ENCODE peak calls at places on chromosomes 7 and 10, in eight cellular contexts. O, H, G, P, Z, Y, J and A are unnamed samples.

GRCh38 chr7:137935849-137936508 is 65.9 kb downstream of the CREB3L2 start:
- DNase-seq in O (no peak), H (no peak), G (no peak), P (no peak), Z (no peak), Y (peak; percentile 70), J (peak; percentile 58), A (peak; percentile 33)

GRCh38 chr10:69574571-69574978 is 1.4 kb upstream of the NEUROG3 start:
- DNase-seq in O (no peak), H (no peak), G (no peak), P (no peak), Z (no peak), Y (no peak), J (no peak), A (no peak)

GRCh38 chr10:3104251-3104918 is 37.0 kb downstream of the PFKP start:
- DNase-seq in O (no peak), H (no peak), G (no peak), P (peak; percentile 84), Z (no peak), Y (no peak), J (no peak), A (no peak)

GRCh38 chr7:156892086-156892800 is 740 bp downstream of the LMBR1 start:
- DNase-seq in O (peak; percentile 67), H (no peak), G (peak; percentile 56), P (peak; percentile 76), Z (peak; percentile 49), Y (peak; percentile 75), J (peak; percentile 56), A (no peak)

GRCh38 chr10:71217266-71218045 is 5.1 kb downstream of the UNC5B start:
- DNase-seq in O (peak; percentile 76), H (peak; percentile 43), G (peak; percentile 52), P (peak; percentile 69), Z (no peak), Y (peak; percentile 90), J (no peak), A (no peak)

GRCh38 chr10:90968448-90969086 is 47.7 kb upstream of the ANKRD1 start:
- DNase-seq in O (no peak), H (no peak), G (no peak), P (no peak), Z (no peak), Y (no peak), J (no peak), A (no peak)

GRCh38 chr7:36658603-36659516 is 65.4 kb downstream of the AOAH start:
- DNase-seq in O (no peak), H (no peak), G (no peak), P (no peak), Z (no peak), Y (peak; percentile 88), J (no peak), A (no peak)

GRCh38 chr10:3624367-3624766 is 160.6 kb downstream of the KLF6 start:
- DNase-seq in O (no peak), H (no peak), G (no peak), P (peak; percentile 77), Z (no peak), Y (peak; percentile 37), J (no peak), A (no peak)

GRCh38 chr7:1707756-1708611 is 37.9 kb downstream of the ELFN1 start:
- DNase-seq in O (no peak), H (no peak), G (no peak), P (peak; percentile 49), Z (no peak), Y (no peak), J (no peak), A (no peak)

GRCh38 chr7:92360387-92360786 is 86.9 kb upstream of the GATAD1 start:
- DNase-seq in O (no peak), H (no peak), G (no peak), P (no peak), Z (no peak), Y (no peak), J (no peak), A (no peak)

GRCh38 chr7:141355057-141355456 is 196.2 kb upstream of the AGK start:
- DNase-seq in O (no peak), H (no peak), G (no peak), P (no peak), Z (no peak), Y (no peak), J (no peak), A (no peak)

GRCh38 chr7:159031135-159031701 is 113.4 kb downstream of the VIPR2 start:
- DNase-seq in O (no peak), H (no peak), G (peak; percentile 51), P (peak; percentile 96), Z (no peak), Y (peak; percentile 26), J (no peak), A (no peak)

GRCh38 chr7:767941-768729 is 41.1 kb upstream of the PRKAR1B start:
- DNase-seq in O (no peak), H (peak; percentile 57), G (peak; percentile 90), P (no peak), Z (no peak), Y (no peak), J (no peak), A (no peak)

GRCh38 chr10:5282137-5282536 is 82.6 kb upstream of the UCN3 start:
- DNase-seq in O (no peak), H (no peak), G (no peak), P (no peak), Z (no peak), Y (peak; percentile 49), J (no peak), A (no peak)

DNA sequence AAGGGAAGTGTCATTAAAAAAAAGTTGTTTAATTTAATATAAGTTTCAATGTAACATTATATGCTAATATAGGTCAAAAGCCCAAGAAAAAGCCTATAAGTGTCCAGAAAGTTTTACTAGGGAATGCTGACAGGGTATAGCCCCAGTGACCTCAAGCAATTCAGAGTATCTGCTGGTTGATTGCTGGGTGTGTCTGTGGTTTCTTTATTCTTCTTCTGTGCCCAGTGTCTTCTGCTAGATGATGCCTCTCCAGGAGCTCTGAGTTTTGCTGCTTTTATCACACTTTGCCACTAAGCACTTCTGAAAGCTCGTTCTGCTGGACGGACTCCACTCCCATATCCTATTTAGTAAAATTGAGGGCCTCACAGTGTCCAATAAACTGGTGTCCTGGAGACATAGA is 212.2 kb upstream of the NRG3 start:
- DNase-seq in O (no peak), H (no peak), G (no peak), P (no peak), Z (no peak), Y (no peak), J (no peak), A (no peak)
- H3K27ac ChIP-seq in O (no peak overlapping the region), H (no peak overlapping the region), G (no peak overlapping the region), P (no peak overlapping the region), Z (no peak overlapping the region), Y (no peak overlapping the region), J (no peak overlapping the region), A (no peak overlapping the region)

DNA sequence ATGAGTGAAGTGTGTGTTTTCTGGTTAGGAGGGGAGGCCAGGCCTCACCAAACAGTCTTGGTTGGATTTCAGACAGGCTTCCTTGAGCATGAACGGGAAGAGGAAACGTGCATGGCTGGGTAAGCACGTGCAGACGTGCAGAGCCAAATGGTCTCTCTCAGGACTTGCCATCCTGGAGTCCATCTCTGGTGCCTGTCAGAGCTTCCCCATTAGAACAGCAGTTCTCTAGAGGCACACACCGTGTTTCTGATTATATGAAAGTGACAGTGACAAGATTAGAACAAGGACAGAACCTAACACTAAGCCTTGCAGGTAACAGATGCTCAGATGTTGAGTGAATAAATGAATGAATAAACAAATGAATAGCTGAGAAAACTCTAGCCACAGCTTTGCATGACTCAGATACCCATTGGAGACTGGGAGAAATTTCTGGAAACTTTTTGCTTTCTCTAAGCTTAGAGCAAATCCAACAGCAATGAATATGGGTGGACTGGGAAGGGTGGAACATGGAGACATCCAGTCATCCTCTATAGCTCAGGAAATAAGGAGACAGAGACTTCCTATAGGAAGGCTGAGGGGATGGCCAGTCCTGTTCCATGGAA is 11.8 kb upstream of the CALD1 start:
- DNase-seq in O (no peak), H (no peak), G (no peak), P (no peak), Z (no peak), Y (no peak), J (peak; percentile 57), A (no peak)
- H3K27ac ChIP-seq in O (no peak overlapping the region), H (peak overlapping the region; percentile 16), G (no peak overlapping the region), P (peak overlapping the region; percentile 77), Z (no peak overlapping the region), Y (no peak overlapping the region), J (peak overlapping the region; percentile 18), A (no peak overlapping the region)

GRCh38 chr10:119919271-119919670 is 26.7 kb downstream of the SEC23IP start:
- DNase-seq in O (no peak), H (no peak), G (no peak), P (no peak), Z (no peak), Y (no peak), J (no peak), A (no peak)

GRCh38 chr10:119917777-119918176 is 25.2 kb downstream of the SEC23IP start:
- DNase-seq in O (no peak), H (no peak), G (no peak), P (no peak), Z (no peak), Y (no peak), J (no peak), A (no peak)

DNA sequence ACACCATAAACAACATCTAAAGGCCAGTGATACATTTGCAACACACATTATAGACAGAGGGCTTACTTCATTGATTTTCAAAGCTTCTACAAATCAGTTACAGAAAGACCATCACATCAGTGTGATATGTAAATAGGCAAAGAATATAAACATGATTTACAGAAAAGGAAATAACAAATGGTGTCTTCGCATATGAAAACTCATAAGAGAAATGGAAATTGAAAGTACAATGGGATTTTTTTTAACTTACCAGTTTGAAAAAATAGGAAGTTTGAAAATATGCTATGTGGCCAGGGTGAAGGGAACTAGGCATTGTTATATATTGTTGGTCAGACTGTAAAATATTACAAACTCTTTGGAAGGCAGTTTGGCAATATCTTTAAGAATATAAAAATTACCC is 27.3 kb downstream of the SEC23IP start:
- DNase-seq in O (no peak), H (no peak), G (no peak), P (no peak), Z (no peak), Y (no peak), J (no peak), A (no peak)
- H3K27ac ChIP-seq in O (no peak overlapping the region), H (no peak overlapping the region), G (no peak overlapping the region), P (no peak overlapping the region), Z (no peak overlapping the region), Y (no peak overlapping the region), J (no peak overlapping the region), A (no peak overlapping the region)

GRCh38 chr10:118290471-118290995 is 51.6 kb downstream of the FAM204A start:
- DNase-seq in O (no peak), H (no peak), G (no peak), P (no peak), Z (no peak), Y (peak; percentile 35), J (no peak), A (no peak)

GRCh38 chr10:118286051-118286838 is 55.9 kb downstream of the FAM204A start:
- DNase-seq in O (no peak), H (no peak), G (no peak), P (no peak), Z (no peak), Y (peak; percentile 37), J (no peak), A (no peak)

GRCh38 chr10:118287076-118287806 is 54.9 kb downstream of the FAM204A start:
- DNase-seq in O (no peak), H (no peak), G (no peak), P (no peak), Z (no peak), Y (no peak), J (no peak), A (no peak)

DNA sequence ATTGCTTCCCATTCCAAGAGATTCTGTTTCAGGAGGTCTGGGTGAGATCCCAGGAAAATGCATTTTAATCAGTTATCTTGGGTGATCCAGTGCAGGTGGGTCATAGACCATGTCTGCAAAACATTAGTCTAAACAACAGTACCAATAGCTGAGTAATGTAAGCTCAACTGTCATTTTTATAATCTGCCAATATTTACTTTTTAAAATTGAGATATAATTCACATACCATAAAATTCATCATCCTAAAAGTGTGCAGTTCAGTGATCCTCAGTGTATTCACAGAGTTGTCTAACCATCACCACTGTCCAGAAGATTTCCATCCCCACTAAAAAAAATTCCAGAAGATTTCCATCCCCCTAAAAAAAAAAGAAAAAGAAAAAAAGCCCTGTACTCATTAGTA is 51.0 kb downstream of the FAM204A start:
- DNase-seq in O (no peak), H (no peak), G (no peak), P (no peak), Z (no peak), Y (no peak), J (no peak), A (no peak)
- H3K27ac ChIP-seq in O (no peak overlapping the region), H (no peak overlapping the region), G (no peak overlapping the region), P (no peak overlapping the region), Z (no peak overlapping the region), Y (no peak overlapping the region), J (no peak overlapping the region), A (no peak overlapping the region)